ENCODE peak calls at places on chromosomes 1 and 21, in nine cellular contexts. I is adrenal gland, L is right atrium auricular region, O is GM23338, G is heart right ventricle, S is fibroblast of lung, J is mesendoderm, A is adipocyte, W is mammary epithelial cell. X is an unnamed sample. For H3K36me3, the result is how much of the 10 kb centered on the place peaks cover.

GRCh38 chr1:160340146-160340545 is 2.9 kb downstream of the COPA start:
- DNase-seq in L (no peak), I (no peak), O (no peak), J (no peak), W (no peak), S (no peak), A (no peak), G (no peak), X (no peak)

GRCh38 chr1:154616659-154617345 is 8.8 kb upstream of the ADAR start:
- DNase-seq in W (no peak), A (no peak), I (no peak), O (no peak), J (peak), S (peak), G (no peak), L (no peak), X (peak)

GRCh38 chr1:16011936-16012589 is 5.8 kb downstream of the HSPB7 start:
- DNase-seq in O (no peak), W (no peak), G (no peak), A (no peak), J (no peak), I (no peak), S (no peak), L (no peak), X (no peak)

GRCh38 chr1:197683895-197684553 is 91.3 kb downstream of the DENND1B start:
- DNase-seq in O (no peak), J (no peak), G (no peak), L (no peak), I (no peak), S (peak), W (peak), A (peak), X (no peak)

GRCh38 chr1:19313636-19313959 is 1.5 kb downstream of the SLC66A1 start:
- DNase-seq in I (no peak), G (no peak), L (no peak), A (no peak), J (no peak), O (no peak), S (no peak), W (peak), X (peak)

GRCh38 chr21:45593162-45594022 is 50.1 kb upstream of the PCBP3 start:
- DNase-seq in S (no peak), W (no peak), O (no peak), L (no peak), G (no peak), I (no peak), J (no peak), A (no peak), X (no peak)

GRCh38 chr1:213371769-213372619 is 321.0 kb downstream of the RPS6KC1 start:
- DNase-seq in O (peak), J (no peak), A (no peak), S (no peak), L (no peak), G (no peak), I (no peak), W (no peak), X (no peak)

GRCh38 chr21:32916522-32917099 is 109.1 kb upstream of the OLIG2 start:
- DNase-seq in G (no peak), L (no peak), A (no peak), S (no peak), J (peak), W (no peak), I (no peak), O (peak), X (peak)

GRCh38 chr1:212607206-212607923 is 1.2 kb upstream of the ATF3 start:
- DNase-seq in S (no peak), W (peak), O (peak), G (peak), L (peak), J (no peak), I (no peak), A (peak), X (no peak)

DNA sequence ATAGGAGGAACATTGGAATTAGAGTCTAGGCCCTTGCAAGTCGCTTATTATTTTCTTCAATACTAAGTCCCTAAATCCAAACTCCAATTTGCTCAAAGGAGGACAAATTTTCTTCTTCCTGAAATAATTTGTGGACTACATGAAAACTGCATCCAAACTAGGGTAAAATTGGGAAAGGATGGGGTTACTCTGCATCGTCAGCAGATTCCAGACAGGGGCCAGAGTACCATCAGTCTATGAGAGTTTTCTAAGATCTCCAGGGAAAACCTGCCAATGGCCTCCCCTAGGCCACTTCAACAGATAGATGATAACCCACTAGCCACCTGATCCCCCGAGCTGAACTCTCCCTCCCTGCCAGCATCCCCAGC is 494 bp downstream of the HEYL start:
- DNase-seq in W (no peak), L (no peak), O (peak), J (no peak), I (no peak), G (no peak), A (no peak), S (no peak), X (no peak)
- H3K36me3 ChIP-seq in W (under half), L (under half), O (under half), J (under half), I (under half), G (under half), A (under half), S (under half), X (under half)

GRCh38 chr1:30063621-30064280 is 659.6 kb downstream of the MATN1 start:
- DNase-seq in S (no peak), J (no peak), O (no peak), G (no peak), I (no peak), W (no peak), L (no peak), A (no peak), X (no peak)
- H3K36me3 ChIP-seq in S (under half), J (under half), O (under half), G (under half), I (under half), W (under half), L (under half), A (under half), X (under half)

DNA sequence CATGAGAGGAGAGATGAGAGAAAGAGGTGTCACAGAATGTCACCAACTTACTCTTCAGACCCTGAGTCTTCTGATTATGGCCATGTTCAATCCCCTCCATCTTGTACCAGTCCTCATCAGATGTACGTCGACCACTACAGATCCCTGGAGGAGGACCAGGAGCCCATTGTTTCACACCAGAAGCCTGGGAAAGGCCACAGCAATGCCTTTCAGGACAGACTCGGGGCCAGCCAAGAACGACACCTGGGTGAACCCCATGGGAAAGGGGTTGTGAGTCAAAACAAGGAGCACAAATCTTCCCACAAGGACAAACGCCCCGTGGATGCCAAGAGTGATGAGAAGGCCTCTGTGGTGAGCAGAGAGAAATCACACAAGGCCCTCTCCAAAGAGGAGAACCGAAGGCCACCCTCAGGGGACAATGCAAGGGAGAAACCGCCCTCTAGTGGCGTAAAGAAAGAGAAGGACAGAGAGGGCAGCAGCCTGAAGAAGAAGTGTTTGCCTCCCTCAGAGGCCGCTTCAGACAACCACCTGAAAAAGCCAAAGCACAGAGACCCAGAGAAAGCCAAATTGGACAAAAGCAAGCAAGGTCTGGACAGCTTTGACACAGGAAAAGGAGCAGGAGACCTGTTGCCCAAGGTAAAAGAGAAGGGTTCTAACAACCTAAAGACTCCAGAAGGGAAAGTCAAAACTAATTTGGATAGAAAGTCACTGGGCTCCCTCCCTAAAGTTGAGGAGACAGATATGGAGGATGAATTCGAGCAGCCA is 8.0 kb downstream of the ELOA start:
- DNase-seq in J (peak), L (no peak), G (no peak), S (peak), O (peak), I (peak), A (peak), W (peak), X (peak)
- H3K36me3 ChIP-seq in J (under half), L (half or more), G (half or more), S (under half), O (half or more), I (under half), A (half or more), W (half or more), X (half or more)

DNA sequence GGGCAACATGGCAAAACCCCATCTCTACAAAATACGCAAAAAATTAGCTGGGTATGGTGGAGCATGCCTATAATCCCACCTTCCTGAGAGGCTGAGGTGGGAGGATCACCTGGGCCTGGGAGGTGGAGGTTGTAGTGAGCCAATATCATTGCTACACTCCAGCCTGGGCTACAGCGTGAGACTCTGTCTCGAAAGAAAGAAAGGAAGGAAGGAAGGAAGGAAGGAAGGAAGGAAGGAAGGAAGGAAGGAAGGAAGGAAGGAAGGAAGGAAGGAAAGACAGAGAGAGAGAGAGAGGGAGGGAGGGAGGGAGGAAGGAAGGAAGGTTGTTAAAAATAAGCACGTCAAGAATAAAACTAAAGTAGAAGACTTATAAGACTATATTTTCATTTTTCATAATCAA is 17.0 kb upstream of the ATP1A1 start:
- DNase-seq in S (no peak), J (no peak), G (no peak), I (no peak), A (no peak), O (no peak), L (no peak), W (no peak), X (no peak)
- H3K36me3 ChIP-seq in S (under half), J (under half), G (under half), I (under half), A (under half), O (under half), L (under half), W (under half), X (under half)